ENCODE peak calls at places on chromosome 16, in five cellular contexts. W is GM10248, A is AG04450, C is fibroblast of villous mesenchyme, P is suprapubic skin. V is an unnamed sample.

GRCh38 chr16:51960931-51961330 is 586.0 kb downstream of the TOX3 start:
- DNase-seq in W (no peak), A (no peak), C (no peak), P (no peak), V (no peak)

GRCh38 chr16:24360936-24361335 is 104.8 kb downstream of the CACNG3 start:
- DNase-seq in W (no peak), A (no peak), C (no peak), P (no peak), V (no peak)

GRCh38 chr16:84463221-84463620 is 41.2 kb downstream of the MEAK7 start:
- DNase-seq in W (no peak), A (no peak), C (no peak), P (no peak), V (no peak)

GRCh38 chr16:50878966-50879615 is 137.2 kb downstream of the CYLD start:
- DNase-seq in W (no peak), A (no peak), C (no peak), P (no peak), V (no peak)

GRCh38 chr16:88772871-88773811 is 11.9 kb downstream of the PIEZO1 start:
- DNase-seq in W (no peak), A (peak), C (peak), P (no peak), V (peak)

GRCh38 chr16:73062640-73063283 is 14.8 kb upstream of the ZFHX3 start:
- DNase-seq in W (no peak), A (no peak), C (no peak), P (no peak), V (no peak)

GRCh38 chr16:10964891-10965326 is 20.5 kb downstream of the CLEC16A start:
- DNase-seq in W (peak), A (no peak), C (no peak), P (no peak), V (peak)

GRCh38 chr16:25135239-25135878 is 23.8 kb downstream of the LCMT1 start:
- DNase-seq in W (no peak), A (peak), C (peak), P (no peak), V (peak)

GRCh38 chr16:49489686-49490320 is 116.2 kb downstream of the C16orf78 start:
- DNase-seq in W (no peak), A (no peak), C (no peak), P (peak), V (no peak)

DNA sequence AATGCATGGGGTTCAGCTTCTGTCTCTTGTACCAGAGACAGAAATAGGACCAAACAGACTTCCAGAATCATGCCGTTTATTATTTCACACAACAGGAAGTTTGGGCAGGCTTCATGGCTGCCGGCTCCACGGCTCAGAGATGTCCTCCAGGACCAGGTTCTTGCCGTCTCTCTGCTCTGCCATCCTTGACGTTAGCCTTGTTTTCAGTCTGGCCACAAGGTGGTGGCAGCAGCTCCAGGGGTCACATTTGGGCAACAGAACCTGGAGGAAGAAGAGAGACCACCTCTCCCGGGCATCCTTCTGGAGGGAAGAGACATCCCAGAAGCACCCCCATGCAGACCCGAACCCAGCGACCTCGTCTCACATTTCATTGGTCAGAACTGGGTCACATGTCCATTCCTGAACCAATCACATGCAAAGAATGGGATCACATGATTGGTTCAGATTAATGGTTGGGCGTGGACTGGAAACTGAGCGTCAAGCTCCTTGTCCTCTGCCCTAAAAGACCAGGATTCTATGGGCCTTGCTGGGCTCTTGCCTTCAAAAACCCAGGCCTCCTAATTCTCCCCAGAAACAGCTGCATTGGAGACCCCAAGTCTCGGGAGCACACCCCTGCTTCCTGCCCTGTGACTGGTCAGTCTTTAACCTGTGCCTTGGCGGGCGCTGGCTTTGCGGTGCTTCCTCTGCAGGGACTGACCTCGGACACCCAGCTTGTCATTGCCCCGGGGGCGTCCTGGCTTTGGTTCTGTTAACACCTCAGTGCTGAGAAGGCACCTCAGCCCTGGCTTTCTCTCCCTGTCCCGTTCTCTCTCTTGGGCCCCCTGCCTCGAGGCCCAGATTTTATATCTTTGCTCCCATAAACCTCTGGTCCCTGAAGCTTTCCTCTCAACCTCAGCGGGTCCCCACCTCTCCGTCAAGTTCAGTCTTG is 63.3 kb downstream of the IRF8 start:
- DNase-seq in W (no peak), A (no peak), C (no peak), P (no peak), V (no peak)
- TF ChIP-seq CTCF in W (no peak), A (no peak), C (no peak), P (no peak), V (no peak)

DNA sequence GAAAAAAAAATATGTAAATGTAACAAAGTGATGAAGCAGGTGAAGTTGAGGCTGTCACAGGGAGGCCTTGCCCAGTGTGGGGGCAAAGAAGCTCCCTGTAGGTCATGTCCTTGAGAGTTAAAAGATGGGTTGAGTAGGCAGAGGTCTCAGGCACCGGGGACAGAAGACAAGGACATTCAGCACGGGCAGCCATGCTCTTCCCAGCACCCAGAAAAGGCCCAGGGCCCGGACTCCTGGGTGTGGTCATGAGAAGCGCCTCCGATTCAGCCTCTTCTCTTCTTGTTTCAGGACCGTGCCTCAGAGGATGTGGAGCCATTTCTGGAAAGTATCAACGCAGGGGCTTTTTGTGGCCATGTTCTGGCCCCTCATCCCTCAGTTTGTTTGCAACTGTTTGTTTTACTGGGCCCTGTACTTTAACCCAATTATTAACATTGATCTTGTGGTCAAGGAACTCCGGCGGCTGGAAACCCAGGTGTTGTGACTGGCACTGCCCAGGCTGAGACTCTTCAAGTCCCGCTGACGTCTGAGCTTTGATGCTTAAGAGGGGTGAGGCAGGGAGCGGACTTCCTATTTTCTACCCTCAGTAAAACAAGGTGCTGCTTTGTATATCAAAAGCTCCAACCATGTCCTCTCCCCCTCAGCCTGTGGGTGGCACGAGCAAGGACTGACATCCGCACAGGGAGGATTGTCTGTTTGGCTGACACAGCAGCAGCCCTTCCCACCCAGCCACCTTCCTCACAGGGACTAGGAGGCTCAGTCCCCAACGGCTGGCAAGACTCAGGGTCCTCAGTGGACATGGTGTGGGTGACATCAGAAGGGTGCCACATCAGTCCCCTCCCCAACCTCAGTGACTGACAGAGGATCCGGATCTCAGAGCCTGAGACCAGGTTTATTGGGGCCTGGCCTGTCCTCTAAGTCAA is 26.5 kb downstream of the PLA2G10 start:
- DNase-seq in W (no peak), A (no peak), C (no peak), P (no peak), V (no peak)
- TF ChIP-seq CTCF in W (no peak), A (no peak), C (no peak), P (no peak), V (no peak)

GRCh38 chr16:80936410-80936809 is 70.3 kb downstream of the CMC2 start:
- DNase-seq in W (no peak), A (no peak), C (peak), P (no peak), V (peak)
- TF ChIP-seq CTCF in W (no peak), A (no peak), C (no peak), P (no peak), V (no peak)

GRCh38 chr16:70647461-70648359 is 1.4 kb downstream of the IL34 start:
- DNase-seq in W (no peak), A (no peak), C (no peak), P (no peak), V (no peak)

GRCh38 chr16:70642633-70643032 is 3.7 kb upstream of the IL34 start:
- DNase-seq in W (no peak), A (no peak), C (no peak), P (no peak), V (no peak)

GRCh38 chr16:70646260-70647241 is at the start of gene IL34:
- DNase-seq in W (no peak), A (no peak), C (no peak), P (no peak), V (peak)

GRCh38 chr16:70648606-70649005 is 2.2 kb downstream of the IL34 start:
- DNase-seq in W (no peak), A (no peak), C (no peak), P (no peak), V (no peak)

GRCh38 chr16:70644763-70645597 is 1.4 kb upstream of the IL34 start:
- DNase-seq in W (no peak), A (no peak), C (no peak), P (no peak), V (no peak)
- TF ChIP-seq CTCF in W (no peak), A (no peak), C (no peak), P (no peak), V (no peak)

V was measured in cardiac fibroblast.